ENCODE peak calls at places on chromosomes 12 and 14, in ten cellular contexts. I is activated CD4-positive, alpha-beta T cell treated with anti-CD3 and anti-CD28 coated beads for 48 hours; W is stimulated activated CD8-positive, alpha-beta memory T cell treated with anti-CD3 and anti-CD28 coated beads, Interleukin-15, amount 100 ng/mL, for 24 hours; G is activated CD4-positive, CD25-positive, alpha-beta regulatory T cell; Z is GOT3; P is non-pigmented ciliary epithelial cell; M is fibroblast of the aortic adventitia; T is naive B cell; H is stimulated activated naive CD8-positive, alpha-beta T cell treated with anti-CD3 and anti-CD28 coated beads, Interleukin-15, amount 100 ng/mL, for 72 hours; J is ELR. Y is an unnamed sample.
A peak's percentile ranks its signal among the peaks of the same experiment; 100 is the strongest.

GRCh38 chr12:11727133-11727664 is 77.7 kb downstream of the ETV6 start:
- DNase-seq in I (peak; percentile 76), W (no peak), G (no peak), Z (no peak), P (no peak), M (no peak), T (peak; percentile 45), H (peak; percentile 69), J (no peak), Y (no peak)

GRCh38 chr12:105279460-105280056 is 43.6 kb upstream of the APPL2 start:
- DNase-seq in I (peak; percentile 50), W (no peak), G (no peak), Z (no peak), P (no peak), M (peak; percentile 39), T (peak; percentile 16), H (peak; percentile 45), J (no peak), Y (peak; percentile 30)

GRCh38 chr14:75018684-75019083 is 16.0 kb downstream of the EIF2B2 start:
- DNase-seq in I (no peak), W (no peak), G (no peak), Z (no peak), P (no peak), M (no peak), T (no peak), H (no peak), J (no peak), Y (peak; percentile 55)

GRCh38 chr12:122999196-122999946 is 18.9 kb downstream of the ARL6IP4 start:
- DNase-seq in I (no peak), W (no peak), G (no peak), Z (no peak), P (no peak), M (no peak), T (no peak), H (no peak), J (no peak), Y (no peak)

GRCh38 chr12:13387074-13387473 is 190.5 kb downstream of the EMP1 start:
- DNase-seq in I (no peak), W (no peak), G (no peak), Z (no peak), P (no peak), M (no peak), T (no peak), H (no peak), J (no peak), Y (peak; percentile 51)

GRCh38 chr14:93707475-93707874 is 80.8 kb downstream of the PRIMA1 start:
- DNase-seq in I (no peak), W (no peak), G (no peak), Z (no peak), P (no peak), M (no peak), T (no peak), H (no peak), J (no peak), Y (no peak)

GRCh38 chr12:14828896-14829295 is 14.4 kb downstream of the ART4 start:
- DNase-seq in I (no peak), W (no peak), G (no peak), Z (no peak), P (no peak), M (no peak), T (no peak), H (no peak), J (peak; percentile 46), Y (no peak)

GRCh38 chr14:22821193-22822016 is 6.2 kb upstream of the SLC7A7 start:
- DNase-seq in I (no peak), W (no peak), G (no peak), Z (no peak), P (no peak), M (no peak), T (no peak), H (no peak), J (no peak), Y (peak; percentile 66)

GRCh38 chr14:98198385-98198784 is 1073.6 kb downstream of the BCL11B start:
- DNase-seq in I (peak; percentile 62), W (no peak), G (no peak), Z (no peak), P (no peak), M (no peak), T (no peak), H (peak; percentile 65), J (no peak), Y (no peak)

GRCh38 chr12:66819587-66819986 is 140.7 kb upstream of the GRIP1 start:
- DNase-seq in I (no peak), W (no peak), G (no peak), Z (no peak), P (no peak), M (no peak), T (no peak), H (no peak), J (no peak), Y (no peak)

GRCh38 chr14:104777808-104778249 is 17.7 kb downstream of the AKT1 start:
- DNase-seq in I (no peak), W (no peak), G (no peak), Z (no peak), P (no peak), M (no peak), T (no peak), H (no peak), J (no peak), Y (no peak)

GRCh38 chr12:114726092-114726710 is 42.2 kb upstream of the TBX3 start:
- DNase-seq in I (no peak), W (no peak), G (no peak), Z (no peak), P (no peak), M (no peak), T (no peak), H (no peak), J (no peak), Y (no peak)

GRCh38 chr12:116604883-116605641 is 45.9 kb downstream of the MAP1LC3B2 start:
- DNase-seq in I (no peak), W (no peak), G (no peak), Z (no peak), P (no peak), M (peak; percentile 39), T (no peak), H (no peak), J (peak; percentile 48), Y (no peak)

GRCh38 chr14:69117020-69117767 is 35.7 kb downstream of the DCAF5 start:
- DNase-seq in I (no peak), W (no peak), G (no peak), Z (no peak), P (no peak), M (no peak), T (no peak), H (no peak), J (no peak), Y (no peak)

GRCh38 chr14:28242895-28243294 is 523.7 kb upstream of the FOXG1 start:
- DNase-seq in I (no peak), W (no peak), G (no peak), Z (no peak), P (no peak), M (no peak), T (no peak), H (no peak), J (no peak), Y (no peak)

GRCh38 chr14:85317491-85318021 is 212.4 kb upstream of the FLRT2 start:
- DNase-seq in I (no peak), W (no peak), G (no peak), Z (no peak), P (no peak), M (no peak), T (no peak), H (no peak), J (peak; percentile 66), Y (no peak)

GRCh38 chr14:101369916-101370592 is 191.2 kb upstream of the DIO3 start:
- DNase-seq in I (no peak), W (no peak), G (no peak), Z (no peak), P (no peak), M (no peak), T (no peak), H (no peak), J (peak; percentile 63), Y (no peak)

GRCh38 chr12:78191611-78192010 is 360.9 kb downstream of the NAV3 start:
- DNase-seq in I (no peak), W (no peak), G (no peak), Z (no peak), P (no peak), M (peak; percentile 40), T (no peak), H (no peak), J (peak; percentile 43), Y (no peak)

GRCh38 chr12:111444314-111444705 is 38.6 kb downstream of the SH2B3 start:
- DNase-seq in I (peak; percentile 51), W (no peak), G (no peak), Z (no peak), P (no peak), M (no peak), T (no peak), H (peak; percentile 72), J (peak; percentile 73), Y (no peak)

GRCh38 chr12:1369460-1369859 is 224.9 kb downstream of the FBXL14 start:
- DNase-seq in I (no peak), W (no peak), G (no peak), Z (no peak), P (no peak), M (no peak), T (no peak), H (no peak), J (no peak), Y (no peak)

GRCh38 chr14:104190396-104191000 is 52.1 kb downstream of the KIF26A start:
- DNase-seq in I (no peak), W (no peak), G (no peak), Z (no peak), P (no peak), M (no peak), T (no peak), H (no peak), J (no peak), Y (no peak)

GRCh38 chr12:2922329-2922728 is 31.6 kb downstream of the TULP3 start:
- DNase-seq in I (no peak), W (no peak), G (no peak), Z (no peak), P (no peak), M (no peak), T (no peak), H (no peak), J (peak; percentile 56), Y (no peak)

GRCh38 chr14:53900499-53900898 is 56.1 kb downstream of the BMP4 start:
- DNase-seq in I (no peak), W (no peak), G (no peak), Z (no peak), P (no peak), M (no peak), T (no peak), H (no peak), J (no peak), Y (no peak)

GRCh38 chr14:50726372-50727107 is 58.4 kb upstream of the SAV1 start:
- DNase-seq in I (peak; percentile 27), W (no peak), G (no peak), Z (no peak), P (peak; percentile 60), M (peak; percentile 82), T (no peak), H (peak; percentile 42), J (peak; percentile 87), Y (no peak)

GRCh38 chr12:10636611-10637010 is 23.2 kb upstream of the MAGOHB start:
- DNase-seq in I (no peak), W (no peak), G (no peak), Z (no peak), P (no peak), M (no peak), T (no peak), H (no peak), J (no peak), Y (no peak)

GRCh38 chr14:23294734-23295561 is 7.7 kb downstream of the PPP1R3E start:
- DNase-seq in I (peak; percentile 65), W (no peak), G (peak; percentile 35), Z (no peak), P (no peak), M (peak; percentile 55), T (peak; percentile 64), H (peak; percentile 61), J (peak; percentile 64), Y (peak; percentile 76)

GRCh38 chr12:41368006-41368405 is 179.9 kb downstream of the PDZRN4 start:
- DNase-seq in I (no peak), W (no peak), G (no peak), Z (no peak), P (no peak), M (no peak), T (no peak), H (no peak), J (peak; percentile 4), Y (no peak)

GRCh38 chr12:105805730-105806390 is 332.9 kb downstream of the NUAK1 start:
- DNase-seq in I (no peak), W (no peak), G (no peak), Z (no peak), P (no peak), M (no peak), T (no peak), H (no peak), J (no peak), Y (no peak)

Y was measured in hepatocyte.